ENCODE peak calls at places on chromosomes 1 and 21, in eight cellular contexts. T is ovary, V is upper lobe of right lung, Q is fibroblast of lung, U is NB4, S is GM12864, J is ascending aorta, Y is lung. K is an unnamed sample.

GRCh38 chr1:235908742-235909520 is 42.2 kb upstream of the LYST start:
- DNase-seq in T (no peak), V (no peak), Q (peak), U (no peak), S (no peak), J (no peak), Y (peak), K (no peak)

GRCh38 chr1:183191833-183192232 is 5.8 kb downstream of the LAMC2 start:
- DNase-seq in T (no peak), V (no peak), Q (peak), U (no peak), S (no peak), J (no peak), Y (no peak), K (no peak)

GRCh38 chr1:95287078-95287477 is 53.1 kb downstream of the RWDD3 start:
- DNase-seq in T (no peak), V (no peak), Q (no peak), U (peak), S (no peak), J (no peak), Y (no peak), K (no peak)

GRCh38 chr1:3032970-3033794 is 11.9 kb downstream of the ACTRT2 start:
- DNase-seq in T (no peak), V (peak), Q (no peak), U (no peak), S (no peak), J (no peak), Y (no peak), K (no peak)

GRCh38 chr21:42174173-42174572 is 44.8 kb upstream of the ABCG1 start:
- DNase-seq in T (peak), V (peak), Q (no peak), U (no peak), S (peak), J (no peak), Y (no peak), K (peak)

GRCh38 chr1:241215203-241215602 is 141.8 kb downstream of the RGS7 start:
- DNase-seq in T (no peak), V (no peak), Q (peak), U (no peak), S (no peak), J (no peak), Y (no peak), K (no peak)

GRCh38 chr1:23216771-23217420 is 406 bp downstream of the HTR1D start:
- DNase-seq in T (peak), V (no peak), Q (no peak), U (peak), S (no peak), J (no peak), Y (no peak), K (no peak)

GRCh38 chr1:52102336-52103013 is 39.4 kb upstream of the ZFYVE9 start:
- DNase-seq in T (no peak), V (no peak), Q (peak), U (no peak), S (peak), J (no peak), Y (no peak), K (peak)

GRCh38 chr1:246564839-246565750 is 966 bp downstream of the TFB2M start:
- DNase-seq in T (no peak), V (no peak), Q (no peak), U (peak), S (no peak), J (no peak), Y (no peak), K (no peak)

GRCh38 chr1:115336741-115337140 is 1.3 kb downstream of the NGF start:
- DNase-seq in T (no peak), V (no peak), Q (no peak), U (no peak), S (no peak), J (no peak), Y (no peak), K (no peak)

GRCh38 chr1:26225033-26225831 is 8.8 kb upstream of the CEP85 start:
- DNase-seq in T (peak), V (peak), Q (peak), U (no peak), S (no peak), J (no peak), Y (peak), K (peak)

GRCh38 chr1:16882995-16883394 is 12.8 kb upstream of the RNU1-2 start:
- DNase-seq in T (no peak), V (no peak), Q (no peak), U (no peak), S (no peak), J (no peak), Y (no peak), K (no peak)

GRCh38 chr1:153800516-153800915 is 25.3 kb downstream of the SLC27A3 start:
- DNase-seq in T (no peak), V (peak), Q (no peak), U (no peak), S (no peak), J (no peak), Y (no peak), K (no peak)

GRCh38 chr1:65001238-65001792 is 35.0 kb upstream of the JAK1 start:
- DNase-seq in T (peak), V (peak), Q (peak), U (peak), S (no peak), J (peak), Y (peak), K (peak)

GRCh38 chr1:228735871-228736586 is 750 bp downstream of the RHOU start:
- DNase-seq in T (peak), V (peak), Q (peak), U (peak), S (no peak), J (no peak), Y (peak), K (no peak)

GRCh38 chr1:181179980-181180964 is 91.8 kb downstream of the IER5 start:
- DNase-seq in T (peak), V (peak), Q (peak), U (no peak), S (no peak), J (no peak), Y (no peak), K (peak)

GRCh38 chr1:16166117-16166516 is 10.2 kb upstream of the EPHA2 start:
- DNase-seq in T (no peak), V (no peak), Q (no peak), U (no peak), S (no peak), J (no peak), Y (no peak), K (no peak)

GRCh38 chr1:214683596-214683995 is 80.6 kb downstream of the CENPF start:
- DNase-seq in T (no peak), V (no peak), Q (no peak), U (no peak), S (no peak), J (no peak), Y (no peak), K (no peak)

GRCh38 chr1:117116090-117116783 is 5.3 kb downstream of the TRIM45 start:
- DNase-seq in T (no peak), V (no peak), Q (no peak), U (no peak), S (no peak), J (no peak), Y (no peak), K (no peak)

GRCh38 chr1:154574715-154575114 is 7.1 kb downstream of the CHRNB2 start:
- DNase-seq in T (no peak), V (no peak), Q (peak), U (peak), S (no peak), J (no peak), Y (no peak), K (peak)

GRCh38 chr1:172254521-172255222 is 165.8 kb upstream of the C1orf105 start:
- DNase-seq in T (no peak), V (no peak), Q (peak), U (peak), S (no peak), J (no peak), Y (no peak), K (no peak)

GRCh38 chr1:32736812-32737791 is 34.5 kb upstream of the SYNC start:
- DNase-seq in T (no peak), V (no peak), Q (no peak), U (no peak), S (no peak), J (no peak), Y (no peak), K (no peak)

GRCh38 chr1:149995927-149996326 is 14.6 kb downstream of the OTUD7B start:
- DNase-seq in T (no peak), V (no peak), Q (no peak), U (no peak), S (no peak), J (no peak), Y (no peak), K (peak)

GRCh38 chr1:28428990-28429520 is 59.5 kb downstream of the PHACTR4 start:
- DNase-seq in T (no peak), V (no peak), Q (no peak), U (no peak), S (no peak), J (no peak), Y (no peak), K (no peak)

GRCh38 chr1:36883315-36883949 is 150.9 kb downstream of the GRIK3 start:
- DNase-seq in T (no peak), V (no peak), Q (no peak), U (no peak), S (no peak), J (no peak), Y (peak), K (no peak)

GRCh38 chr21:18164933-18165332 is 79.7 kb upstream of the CHODL start:
- DNase-seq in T (no peak), V (no peak), Q (no peak), U (peak), S (no peak), J (no peak), Y (no peak), K (peak)

GRCh38 chr1:48681476-48682305 is 95.0 kb downstream of the BEND5 start:
- DNase-seq in T (peak), V (no peak), Q (peak), U (no peak), S (no peak), J (no peak), Y (no peak), K (no peak)

GRCh38 chr1:40722622-40723021 is 31.1 kb downstream of the NFYC start:
- DNase-seq in T (no peak), V (no peak), Q (no peak), U (no peak), S (no peak), J (no peak), Y (no peak), K (peak)

DNA sequence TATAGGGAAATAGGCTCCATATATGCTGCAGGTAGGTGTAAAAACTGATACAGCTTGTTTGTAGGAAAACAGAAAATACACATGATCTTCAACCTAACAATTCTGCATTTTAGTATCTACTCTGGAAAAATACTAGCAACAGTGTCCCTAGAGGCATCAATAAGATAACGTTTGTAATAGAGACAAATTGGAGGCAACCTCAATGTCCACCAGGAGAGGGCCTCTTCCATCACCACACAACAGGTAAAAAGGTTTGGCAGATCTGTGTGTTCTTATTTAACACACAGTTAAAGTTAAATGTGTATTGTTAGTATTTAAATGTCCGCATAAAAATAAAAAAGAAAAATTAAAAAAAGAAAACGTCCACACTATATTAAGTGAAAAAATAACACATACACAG is 5.4 kb downstream of the EIF2D start:
- DNase-seq in T (no peak), V (no peak), Q (no peak), U (peak), S (no peak), J (no peak), Y (no peak), K (peak)
- TF ChIP-seq CTCF in T (no peak), V (peak), Q (peak), U (peak), S (peak), J (no peak), Y (no peak), K (peak)

DNA sequence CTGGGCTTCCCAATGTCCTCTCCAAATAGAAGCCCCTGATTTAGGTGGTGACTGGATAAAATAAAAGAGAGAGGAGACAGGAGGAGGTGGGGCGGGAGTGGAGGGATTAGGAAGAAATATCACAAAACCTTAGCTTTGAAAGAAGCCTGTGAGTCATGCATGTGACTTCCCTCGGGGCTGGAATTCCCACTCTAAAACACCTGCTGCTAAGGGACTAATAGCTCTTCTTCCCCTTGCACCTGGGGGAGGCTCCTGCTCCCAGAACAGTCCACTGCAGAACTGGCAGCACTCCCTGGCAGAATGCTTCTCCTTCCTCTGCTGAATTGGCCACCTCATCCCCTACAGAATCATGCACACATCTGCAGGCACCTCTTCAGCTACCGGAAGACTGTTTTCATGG is 207.2 kb downstream of the ATG4C start:
- DNase-seq in T (no peak), V (no peak), Q (no peak), U (no peak), S (no peak), J (no peak), Y (no peak), K (no peak)
- H3K4me3 ChIP-seq in T (no peak), V (no peak), Q (no peak), U (no peak), S (no peak), J (no peak), Y (no peak), K (no peak)

GRCh38 chr1:193077991-193078390 is 18.6 kb downstream of the RO60 start:
- DNase-seq in T (no peak), V (no peak), Q (no peak), U (no peak), S (no peak), J (no peak), Y (no peak), K (no peak)

GRCh38 chr1:193083365-193084088 is 21.7 kb downstream of the GLRX2 start:
- DNase-seq in T (no peak), V (no peak), Q (no peak), U (no peak), S (peak), J (no peak), Y (no peak), K (peak)

GRCh38 chr1:193079187-193079586 is 19.8 kb downstream of the RO60 start:
- DNase-seq in T (no peak), V (no peak), Q (no peak), U (no peak), S (no peak), J (no peak), Y (no peak), K (no peak)
- TF ChIP-seq CTCF in T (no peak), V (no peak), Q (no peak), U (no peak), S (no peak), J (no peak), Y (no peak), K (no peak)

DNA sequence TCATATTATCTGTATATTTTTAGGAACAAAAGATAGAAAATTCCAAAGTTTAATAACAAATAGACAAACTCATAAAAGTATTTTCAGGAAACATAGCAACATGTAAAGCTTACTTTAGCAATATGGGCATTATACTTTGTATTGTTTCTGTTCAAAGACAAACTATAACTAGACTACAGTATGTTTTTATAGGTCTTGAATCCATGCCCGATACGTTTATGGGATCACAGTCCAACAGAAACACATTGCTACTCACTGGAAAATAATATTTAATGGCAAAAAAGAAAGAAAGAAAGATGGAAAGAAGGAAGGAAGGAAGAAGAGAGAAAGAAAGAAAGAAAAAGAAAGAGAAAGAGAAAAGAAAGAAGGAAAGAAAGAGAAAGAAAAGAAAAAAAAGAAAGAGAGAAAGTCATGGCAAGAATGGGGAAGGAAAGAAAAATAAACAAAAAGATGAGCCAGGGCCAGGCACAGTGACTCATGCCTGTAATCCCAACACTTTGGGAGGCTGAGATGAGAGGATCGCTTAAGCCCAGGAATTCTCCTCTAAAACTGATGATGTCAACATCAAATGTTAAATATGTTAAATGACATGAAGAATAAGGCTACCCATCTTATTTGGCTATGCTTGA is 32.7 kb downstream of the TM2D1 start:
- DNase-seq in T (no peak), V (no peak), Q (peak), U (no peak), S (no peak), J (no peak), Y (no peak), K (no peak)
- H3K4me3 ChIP-seq in T (no peak), V (no peak), Q (no peak), U (no peak), S (no peak), J (no peak), Y (no peak), K (no peak)

GRCh38 chr1:89876463-89876862 is 55.6 kb downstream of the LRRC8D start:
- DNase-seq in T (no peak), V (no peak), Q (no peak), U (no peak), S (no peak), J (no peak), Y (no peak), K (no peak)
- TF ChIP-seq CTCF in T (no peak), V (no peak), Q (no peak), U (no peak), S (no peak), J (no peak), Y (no peak), K (no peak)

GRCh38 chr21:36852293-36852692 is 114.2 kb downstream of the HLCS start:
- DNase-seq in T (no peak), V (no peak), Q (no peak), U (no peak), S (no peak), J (no peak), Y (no peak), K (no peak)
- H3K4me3 ChIP-seq in T (no peak), V (no peak), Q (no peak), U (no peak), S (no peak), J (no peak), Y (no peak), K (no peak)

GRCh38 chr1:167538657-167539056 is 14.9 kb downstream of the CREG1 start:
- DNase-seq in T (no peak), V (no peak), Q (peak), U (no peak), S (no peak), J (no peak), Y (no peak), K (no peak)
- TF ChIP-seq CTCF in T (no peak), V (no peak), Q (no peak), U (no peak), S (no peak), J (no peak), Y (no peak), K (no peak)

GRCh38 chr1:980602-981395 is 1.1 kb downstream of the PERM1 start:
- DNase-seq in T (no peak), V (no peak), Q (no peak), U (no peak), S (no peak), J (no peak), Y (no peak), K (no peak)
- H3K4me3 ChIP-seq in T (no peak), V (no peak), Q (no peak), U (no peak), S (no peak), J (no peak), Y (no peak), K (no peak)

GRCh38 chr1:224521904-224522734 is 87.5 kb upstream of the WDR26 start:
- DNase-seq in T (no peak), V (no peak), Q (no peak), U (no peak), S (no peak), J (no peak), Y (no peak), K (no peak)
- TF ChIP-seq CTCF in T (no peak), V (no peak), Q (no peak), U (no peak), S (no peak), J (no peak), Y (no peak), K (peak)